ENCODE peak calls at places on chromosomes 12 and 14, in six cellular contexts. P is bronchial epithelial cell, T is fibroblast of lung, V is HuH-7.5, M is HTR-8/SVneo, Q is coronary artery. A is an unnamed sample.

GRCh38 chr12:99020871-99021270 is 375.8 kb downstream of the APAF1 start:
- DNase-seq in T (no peak), P (peak; percentile 70), V (no peak), M (no peak), Q (no peak), A (no peak)

GRCh38 chr12:41505001-41505400 is 316.9 kb downstream of the PDZRN4 start:
- DNase-seq in M (no peak), T (no peak), Q (no peak), V (no peak), P (no peak), A (no peak)

GRCh38 chr14:72017290-72017689 is 85.1 kb downstream of the RGS6 start:
- DNase-seq in Q (no peak), T (no peak), V (no peak), P (no peak), M (no peak), A (no peak)

GRCh38 chr12:52126050-52126604 is 46.6 kb downstream of the SMIM41 start:
- DNase-seq in M (no peak), V (no peak), P (no peak), Q (no peak), T (no peak), A (no peak)

GRCh38 chr14:94541234-94541975 is 19.8 kb upstream of the SERPINA4 start:
- DNase-seq in V (no peak), Q (no peak), T (no peak), M (no peak), P (no peak), A (no peak)

GRCh38 chr14:105384041-105384557 is 14.2 kb upstream of the TEX22 start:
- DNase-seq in V (no peak), T (no peak), Q (no peak), M (no peak), P (no peak), A (no peak)

GRCh38 chr14:105431256-105431655 is 11.6 kb downstream of the MTA1 start:
- DNase-seq in Q (no peak), M (no peak), V (no peak), P (no peak), T (no peak), A (no peak)

GRCh38 chr12:65649126-65649525 is 175.2 kb upstream of the HMGA2 start:
- DNase-seq in T (peak; percentile 100), M (peak; percentile 62), P (peak; percentile 100), V (no peak), Q (no peak), A (no peak)

GRCh38 chr12:124976999-124977398 is 11.9 kb downstream of the DHX37 start:
- DNase-seq in Q (no peak), P (no peak), V (no peak), T (no peak), M (no peak), A (no peak)

GRCh38 chr14:55641954-55642353 is 61.9 kb downstream of the KTN1 start:
- DNase-seq in V (no peak), Q (no peak), M (no peak), T (no peak), P (no peak), A (no peak)

GRCh38 chr12:116087962-116088361 is 189.5 kb downstream of the MED13L start:
- DNase-seq in T (no peak), P (no peak), V (no peak), Q (no peak), M (no peak), A (no peak)

GRCh38 chr14:50469982-50470381 is 62.4 kb downstream of the MAP4K5 start:
- DNase-seq in V (no peak), M (no peak), P (no peak), Q (no peak), T (no peak), A (no peak)

GRCh38 chr12:123237646-123238329 is 4.6 kb downstream of the MTRFR start:
- DNase-seq in T (peak; percentile 50), M (peak; percentile 51), Q (no peak), V (no peak), P (peak; percentile 77), A (peak; percentile 54)

GRCh38 chr12:119206348-119207075 is 27.8 kb downstream of the HSPB8 start:
- DNase-seq in T (no peak), P (no peak), Q (peak; percentile 11), V (no peak), M (no peak), A (no peak)

GRCh38 chr12:10251669-10252068 is 39.0 kb downstream of the GABARAPL1 start:
- DNase-seq in T (no peak), M (no peak), Q (no peak), P (no peak), V (no peak), A (no peak)

GRCh38 chr12:84270470-84271140 is 642.0 kb downstream of the SLC6A15 start:
- DNase-seq in T (no peak), Q (no peak), M (no peak), V (no peak), P (peak; percentile 39), A (no peak)

GRCh38 chr14:98665019-98665418 is 607.0 kb downstream of the BCL11B start:
- DNase-seq in P (no peak), T (no peak), Q (no peak), V (no peak), M (no peak), A (no peak)

GRCh38 chr12:95789126-95790024 is 1.2 kb downstream of the NTN4 start:
- DNase-seq in V (peak; percentile 37), Q (no peak), P (no peak), T (no peak), M (peak; percentile 23), A (no peak)

GRCh38 chr12:6216581-6216980 is 16.4 kb downstream of the CD9 start:
- DNase-seq in V (no peak), P (no peak), M (no peak), T (no peak), Q (no peak), A (no peak)

GRCh38 chr12:19369691-19370148 is 69.6 kb upstream of the AEBP2 start:
- DNase-seq in V (no peak), M (no peak), Q (no peak), T (no peak), P (peak; percentile 85), A (no peak)

GRCh38 chr12:131862994-131863710 is 31.3 kb upstream of the ULK1 start:
- DNase-seq in V (no peak), M (no peak), P (no peak), Q (no peak), T (peak; percentile 26), A (no peak)

GRCh38 chr12:104423809-104424208 is 32.9 kb upstream of the CHST11 start:
- DNase-seq in M (no peak), T (no peak), P (no peak), Q (no peak), V (no peak), A (no peak)

GRCh38 chr12:10153271-10154144 is 18.4 kb downstream of the OLR1 start:
- DNase-seq in T (peak; percentile 65), V (peak; percentile 41), Q (peak; percentile 82), P (peak; percentile 38), M (peak; percentile 53), A (peak; percentile 33)

GRCh38 chr12:52191841-52192791 is at the start of gene KRT80:
- DNase-seq in V (peak; percentile 50), Q (peak; percentile 96), T (peak; percentile 100), P (peak; percentile 97), M (peak; percentile 97), A (no peak)

A was measured in activated T-helper 2 cell treated with anti-CD3 and anti-CD28 coated beads, Interferon-gamma antibody, Interleukin-2, Interleukin-4, amounts not matched to agents 10 μg/mL and 5 μg/mL and 100 μg/mL, durations not matched to agents 14 hours and 24 hours and 36 hours.